ENCODE peak calls at places on chromosomes 1 and 21, in six cellular contexts. A is fibroblast of the conjunctiva, C is HTR-8/SVneo, E is CMK, K is suprapubic skin, X is hepatocyte. U is an unnamed sample.
A peak's percentile ranks its signal among the peaks of the same experiment; 100 is the strongest.

GRCh38 chr1:99691175-99691574 is 45.3 kb downstream of the PALMD start:
- DNase-seq in C (no peak), K (no peak), A (no peak), X (no peak), E (no peak), U (no peak)

GRCh38 chr1:160662888-160663287 is 16.0 kb upstream of the SLAMF1 start:
- DNase-seq in X (no peak), K (no peak), E (no peak), C (no peak), A (no peak), U (no peak)

GRCh38 chr1:247103777-247104591 is at the start of gene ZNF669:
- DNase-seq in X (peak; percentile 99), C (peak; percentile 93), K (peak; percentile 98), A (peak; percentile 91), E (peak; percentile 97), U (peak; percentile 98)

GRCh38 chr1:53585116-53585515 is 125.9 kb downstream of the DMRTB1 start:
- DNase-seq in K (peak; percentile 2), C (no peak), A (no peak), X (peak; percentile 39), E (no peak), U (no peak)

GRCh38 chr21:33395866-33396265 is 7.3 kb upstream of the IFNGR2 start:
- DNase-seq in K (no peak), A (no peak), E (no peak), X (no peak), C (peak; percentile 61), U (no peak)

GRCh38 chr1:177825276-177825903 is 144.5 kb downstream of the SEC16B start:
- DNase-seq in K (no peak), A (no peak), C (no peak), E (no peak), X (peak; percentile 26), U (no peak)

GRCh38 chr1:222028151-222028550 is 286.3 kb upstream of the DUSP10 start:
- DNase-seq in K (no peak), X (no peak), E (no peak), A (no peak), C (no peak), U (peak; percentile 84)

GRCh38 chr1:2414297-2414958 is 2.1 kb upstream of the PEX10 start:
- DNase-seq in X (peak; percentile 86), K (peak; percentile 92), C (peak; percentile 73), A (no peak), E (no peak), U (peak; percentile 65)

GRCh38 chr1:74474585-74474984 is 37.8 kb downstream of the LRRC53 start:
- DNase-seq in E (no peak), A (no peak), K (no peak), C (no peak), X (no peak), U (no peak)

GRCh38 chr1:180842890-180843289 is 69.8 kb upstream of the KIAA1614 start:
- DNase-seq in C (no peak), X (no peak), E (no peak), A (no peak), K (no peak), U (peak; percentile 43)

GRCh38 chr1:59494145-59494824 is 197.4 kb downstream of the FGGY start:
- DNase-seq in C (no peak), E (no peak), A (no peak), X (no peak), K (no peak), U (no peak)

GRCh38 chr1:1768249-1768992 is 9.8 kb downstream of the NADK start:
- DNase-seq in A (no peak), C (no peak), X (no peak), E (no peak), K (no peak), U (no peak)

GRCh38 chr21:18245493-18245967 is 897 bp downstream of the CHODL start:
- DNase-seq in C (no peak), E (no peak), X (peak; percentile 16), A (no peak), K (no peak), U (peak; percentile 66)

GRCh38 chr21:34276711-34277425 is 86.9 kb upstream of the KCNE2 start:
- DNase-seq in A (no peak), E (no peak), K (no peak), X (no peak), C (no peak), U (no peak)

GRCh38 chr21:16794944-16795343 is 717.9 kb upstream of the CXADR start:
- DNase-seq in C (peak; percentile 22), X (peak; percentile 15), K (no peak), E (no peak), A (peak; percentile 74), U (no peak)

GRCh38 chr1:244137725-244138124 is 86.6 kb downstream of the ZBTB18 start:
- DNase-seq in A (no peak), X (no peak), C (no peak), E (peak; percentile 38), K (no peak), U (no peak)

GRCh38 chr1:116806245-116806644 is 52.0 kb downstream of the CD2 start:
- DNase-seq in X (no peak), E (no peak), C (no peak), K (no peak), A (no peak), U (no peak)

GRCh38 chr21:45950740-45951515 is 30.6 kb upstream of the COL6A1 start:
- DNase-seq in X (peak; percentile 51), C (peak; percentile 66), A (peak; percentile 34), E (no peak), K (peak; percentile 77), U (peak; percentile 55)

GRCh38 chr1:162670928-162671663 is 38.8 kb downstream of the DDR2 start:
- DNase-seq in A (no peak), C (no peak), X (no peak), E (no peak), K (no peak), U (no peak)

GRCh38 chr21:45016491-45017375 is 57.6 kb upstream of the ADARB1 start:
- DNase-seq in E (no peak), X (no peak), C (no peak), A (no peak), K (peak; percentile 62), U (peak; percentile 15)

GRCh38 chr1:172746091-172746949 is 87.4 kb downstream of the FASLG start:
- DNase-seq in A (peak; percentile 93), E (peak; percentile 73), C (peak; percentile 72), K (no peak), X (peak; percentile 70), U (no peak)

GRCh38 chr1:160342520-160342919 is 530 bp downstream of the COPA start:
- DNase-seq in K (no peak), X (peak; percentile 25), A (no peak), E (no peak), C (no peak), U (no peak)

GRCh38 chr21:45479691-45480675 is 62.3 kb downstream of the SLC19A1 start:
- DNase-seq in E (no peak), A (no peak), X (no peak), K (no peak), C (no peak), U (no peak)

GRCh38 chr1:27238032-27238431 is 3.6 kb downstream of the WDTC1 start:
- DNase-seq in E (no peak), C (no peak), X (no peak), A (no peak), K (no peak), U (no peak)

GRCh38 chr1:167564592-167564991 is 11.0 kb upstream of the CREG1 start:
- DNase-seq in C (no peak), E (no peak), A (no peak), K (no peak), X (no peak), U (no peak)

GRCh38 chr1:31897534-31898100 is 40.6 kb downstream of the PTP4A2 start:
- DNase-seq in K (no peak), C (peak; percentile 18), E (no peak), A (no peak), X (no peak), U (no peak)

GRCh38 chr1:57377731-57378139 is 46.1 kb downstream of the DAB1 start:
- DNase-seq in X (no peak), K (no peak), E (no peak), A (no peak), C (no peak), U (no peak)